ENCODE peak calls at places on chromosome 1, in four cellular contexts. W is H1, S is IMR-90, T is mesendoderm. Z is an unnamed sample.

GRCh38 chr1:29240400-29240837 is 4.1 kb downstream of the PTPRU start:
- DNase-seq in S (no peak), T (peak), W (peak), Z (peak)

GRCh38 chr1:25695991-25696330 is 79.4 kb downstream of the MAN1C1 start:
- DNase-seq in T (peak), W (no peak), S (peak), Z (no peak)

GRCh38 chr1:171139890-171140289 is 45.2 kb upstream of the FMO2 start:
- DNase-seq in S (no peak), W (no peak), T (no peak), Z (no peak)

GRCh38 chr1:61287014-61287413 is 204.7 kb downstream of the NFIA start:
- DNase-seq in S (peak), W (no peak), T (no peak), Z (no peak)

GRCh38 chr1:58909162-58909560 is 125.3 kb upstream of the JUN start:
- DNase-seq in W (no peak), T (no peak), S (peak), Z (no peak)

GRCh38 chr1:108119500-108119899 is 80.6 kb downstream of the SLC25A24 start:
- DNase-seq in T (peak), S (no peak), W (no peak), Z (no peak)

GRCh38 chr1:228867951-228868730 is 132.9 kb downstream of the RHOU start:
- DNase-seq in S (no peak), T (no peak), W (no peak), Z (peak)

GRCh38 chr1:17833661-17834501 is 78.7 kb downstream of the ACTL8 start:
- DNase-seq in T (no peak), S (no peak), W (no peak), Z (peak)

GRCh38 chr1:39898648-39899603 is 2.8 kb downstream of the MYCL start:
- DNase-seq in W (no peak), S (peak), T (peak), Z (peak)

GRCh38 chr1:43557744-43558245 is 27.1 kb downstream of the PTPRF start:
- DNase-seq in S (no peak), W (no peak), T (peak), Z (no peak)

GRCh38 chr1:236391008-236391407 is 3.1 kb upstream of the EDARADD start:
- DNase-seq in T (no peak), W (no peak), S (no peak), Z (no peak)

GRCh38 chr1:94908190-94908589 is 18.7 kb downstream of the CNN3 start:
- DNase-seq in S (no peak), T (no peak), W (no peak), Z (no peak)

GRCh38 chr1:246417152-246417812 is 89.8 kb downstream of the SMYD3 start:
- DNase-seq in T (peak), S (peak), W (no peak), Z (no peak)

GRCh38 chr1:5649166-5649551 is 343.1 kb downstream of the NPHP4 start:
- DNase-seq in W (no peak), S (no peak), T (no peak), Z (no peak)

GRCh38 chr1:156838972-156839371 is 19.9 kb downstream of the INSRR start:
- DNase-seq in W (no peak), T (peak), S (no peak), Z (peak)

GRCh38 chr1:57067863-57068262 is 102.0 kb upstream of the C8B start:
- DNase-seq in W (no peak), S (no peak), T (peak), Z (no peak)

GRCh38 chr1:13807213-13807612 is 107.2 kb downstream of the PRDM2 start:
- DNase-seq in W (no peak), T (peak), S (no peak), Z (peak)

GRCh38 chr1:20227704-20228103 is 41.4 kb upstream of the PLA2G2C start:
- DNase-seq in T (peak), S (no peak), W (no peak), Z (no peak)

GRCh38 chr1:20233394-20233793 is 47.1 kb upstream of the PLA2G2C start:
- DNase-seq in W (no peak), T (peak), S (peak), Z (no peak)

GRCh38 chr1:20233866-20234265 is 47.5 kb upstream of the PLA2G2C start:
- DNase-seq in W (no peak), S (no peak), T (no peak), Z (no peak)

GRCh38 chr1:20228314-20228713 is 42.0 kb upstream of the PLA2G2C start:
- DNase-seq in S (no peak), W (no peak), T (no peak), Z (no peak)

GRCh38 chr1:20229191-20229590 is 42.9 kb upstream of the PLA2G2C start:
- DNase-seq in T (no peak), W (no peak), S (no peak), Z (no peak)
- H4K5ac ChIP-seq in T (no peak), W (no peak), S (no peak), Z (no peak)

GRCh38 chr1:101129975-101130374 is 104.4 kb upstream of the DPH5 start:
- DNase-seq in T (no peak), S (no peak), W (no peak), Z (no peak)
- H4K5ac ChIP-seq in T (no peak), S (no peak), W (no peak), Z (no peak)

GRCh38 chr1:24594328-24594598 is 38.4 kb downstream of the NCMAP start:
- DNase-seq in S (no peak), W (no peak), T (no peak), Z (no peak)

GRCh38 chr1:24600551-24600950 is 42.6 kb upstream of the SRRM1 start:
- DNase-seq in T (no peak), W (no peak), S (no peak), Z (no peak)

GRCh38 chr1:24596401-24596880 is 40.6 kb downstream of the NCMAP start:
- DNase-seq in S (no peak), W (no peak), T (no peak), Z (no peak)

GRCh38 chr1:24599265-24599664 is 43.4 kb downstream of the NCMAP start:
- DNase-seq in S (no peak), W (no peak), T (no peak), Z (no peak)
- H4K5ac ChIP-seq in S (no peak), W (no peak), T (no peak), Z (no peak)

GRCh38 chr1:15151377-15151806 is 2.2 kb upstream of the TMEM51 start:
- DNase-seq in T (peak), W (no peak), S (no peak), Z (no peak)

GRCh38 chr1:15151871-15152270 is 1.7 kb upstream of the TMEM51 start:
- DNase-seq in W (no peak), T (no peak), S (no peak), Z (no peak)

GRCh38 chr1:15153184-15153841 is at the start of gene TMEM51:
- DNase-seq in S (peak), T (peak), W (peak), Z (peak)

GRCh38 chr1:15153842-15154479 is 414 bp downstream of the TMEM51 start:
- DNase-seq in T (peak), W (no peak), S (peak), Z (peak)

GRCh38 chr1:15152318-15153183 is 996 bp upstream of the TMEM51 start:
- DNase-seq in W (no peak), S (peak), T (peak), Z (peak)
- H4K5ac ChIP-seq in W (no peak), S (no peak), T (no peak), Z (no peak)

DNA sequence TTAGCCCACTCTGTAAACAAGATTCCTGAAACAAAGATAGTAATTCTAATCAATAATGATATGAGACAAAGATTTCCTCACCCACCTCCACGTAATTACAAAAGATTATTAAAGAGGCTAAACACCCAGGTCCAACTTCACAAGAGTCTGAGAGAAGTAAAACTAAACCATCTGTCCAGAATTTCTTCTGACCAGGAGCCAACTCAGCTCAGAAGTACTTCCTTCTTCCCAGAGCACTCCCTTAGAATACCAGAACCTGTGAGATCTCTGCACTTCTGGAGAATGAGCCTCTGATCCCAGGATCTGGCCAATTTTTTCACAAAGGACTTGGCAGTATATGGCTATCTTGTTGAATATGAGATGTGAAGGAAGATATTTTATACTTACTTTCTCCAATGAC is 120.6 kb upstream of the PALMD start:
- DNase-seq in S (no peak), T (no peak), W (no peak), Z (no peak)
- H4K5ac ChIP-seq in S (no peak), T (no peak), W (no peak), Z (no peak)

GRCh38 chr1:96481410-96481809 is 240.2 kb upstream of the PTBP2 start:
- DNase-seq in T (no peak), W (no peak), S (no peak), Z (no peak)
- H4K5ac ChIP-seq in T (no peak), W (no peak), S (no peak), Z (no peak)

GRCh38 chr1:79660127-79660526 is 653.6 kb upstream of the ADGRL4 start:
- DNase-seq in T (no peak), S (no peak), W (no peak), Z (no peak)

GRCh38 chr1:79657916-79658662 is 651.6 kb upstream of the ADGRL4 start:
- DNase-seq in T (peak), W (no peak), S (peak), Z (no peak)

DNA sequence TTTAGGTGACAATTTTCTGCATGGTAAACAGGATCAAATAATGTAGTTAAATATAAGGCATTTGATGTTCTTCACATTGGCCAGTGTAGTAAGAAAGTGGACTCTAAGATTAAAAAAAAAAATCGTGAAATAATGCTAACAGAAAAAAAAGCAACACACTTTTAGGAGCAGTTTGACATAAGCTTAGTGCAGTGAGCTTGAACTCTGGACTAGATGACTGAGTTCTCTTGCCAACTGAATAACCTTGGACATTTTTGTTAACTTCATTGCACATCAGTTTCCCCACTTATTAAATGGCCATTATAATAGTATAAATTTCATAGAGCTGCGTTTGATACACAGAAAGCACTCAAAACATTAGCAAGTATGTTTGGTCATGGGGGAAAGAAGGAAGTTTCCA is 649.3 kb upstream of the ADGRL4 start:
- DNase-seq in T (no peak), W (no peak), S (no peak), Z (no peak)
- H4K5ac ChIP-seq in T (no peak), W (no peak), S (no peak), Z (no peak)

Z was measured in H9.